ENCODE peak calls at places on chromosomes 7 and 10, in five cellular contexts. K is natural killer cell treated with Interleukin-12 subunit alpha and Interleukin-12 subunit beta and Interleukin-15 and Interleukin-18, amount 100 ng/mL, for 72 hours; R is naive thymus-derived CD8-positive, alpha-beta T cell; W is anterior cingulate cortex; D is progenitor cell of endocrine pancreas. E is an unnamed sample.

GRCh38 chr10:92800122-92800521 is 48.2 kb upstream of the EXOC6 start:
- DNase-seq in K (no peak), R (no peak), W (no peak), D (no peak), E (no peak)

GRCh38 chr10:132526676-132527075 is 10.9 kb upstream of the INPP5A start:
- DNase-seq in K (peak), R (no peak), W (no peak), D (no peak), E (no peak)

GRCh38 chr10:56586391-56586790 is 225.3 kb upstream of the ZWINT start:
- DNase-seq in K (no peak), R (no peak), W (no peak), D (no peak), E (no peak)

GRCh38 chr7:115869811-115870210 is 160.8 kb downstream of the TFEC start:
- DNase-seq in K (no peak), R (no peak), W (no peak), D (no peak), E (no peak)

GRCh38 chr7:36473454-36474282 is 84.0 kb downstream of the ANLN start:
- DNase-seq in K (no peak), R (no peak), W (peak), D (peak), E (peak)

GRCh38 chr10:103238506-103239252 is 7.0 kb upstream of the RPEL1 start:
- DNase-seq in K (no peak), R (no peak), W (no peak), D (no peak), E (no peak)

GRCh38 chr7:37833107-37833817 is 15.1 kb upstream of the NME8 start:
- DNase-seq in K (peak), R (peak), W (peak), D (no peak), E (peak)

GRCh38 chr7:47792521-47793121 is 155.6 kb downstream of the PKD1L1 start:
- DNase-seq in K (no peak), R (no peak), W (no peak), D (no peak), E (no peak)

GRCh38 chr7:108007280-108007679 is 4.3 kb upstream of the LAMB1 start:
- DNase-seq in K (no peak), R (no peak), W (no peak), D (no peak), E (no peak)

GRCh38 chr7:141460781-141461715 is 90.2 kb upstream of the AGK start:
- DNase-seq in K (no peak), R (no peak), W (peak), D (no peak), E (no peak)

GRCh38 chr7:103937680-103938079 is 51.8 kb downstream of the RELN start:
- DNase-seq in K (no peak), R (no peak), W (no peak), D (no peak), E (no peak)

GRCh38 chr7:117119192-117119924 is 166.1 kb downstream of the ST7 start:
- DNase-seq in K (peak), R (peak), W (peak), D (peak), E (no peak)

GRCh38 chr7:68485253-68485914 is 1112.9 kb upstream of the AUTS2 start:
- DNase-seq in K (no peak), R (no peak), W (no peak), D (no peak), E (no peak)

GRCh38 chr10:100996678-100997363 is 2.8 kb upstream of the LZTS2 start:
- DNase-seq in K (no peak), R (peak), W (no peak), D (no peak), E (peak)

GRCh38 chr10:452512-453504 is 236.7 kb downstream of the DIP2C start:
- DNase-seq in K (no peak), R (no peak), W (peak), D (no peak), E (no peak)

GRCh38 chr10:60555710-60556109 is 166.0 kb upstream of the ANK3 start:
- DNase-seq in K (no peak), R (no peak), W (no peak), D (no peak), E (no peak)